ENCODE peak calls at places on chromosomes 4 and X, in ten cellular contexts. A is cardiac muscle cell; Y is pancreas; B is OCI-LY7; K is tibial nerve; G is K562; H is GM23248; R is hepatocyte; M is right atrium auricular region; Z is CD8-positive, alpha-beta T cell. I is an unnamed sample.

GRCh38 chr4:150250998-150251651 is 172.9 kb downstream of the DCLK2 start:
- DNase-seq in A (no peak), Y (no peak), B (no peak), K (no peak), G (peak; percentile 60), H (no peak), R (peak; percentile 60), M (no peak), Z (no peak), I (no peak)

GRCh38 chrX:117989512-117989911 is 127.1 kb downstream of the KLHL13 start:
- DNase-seq in A (no peak), Y (no peak), B (no peak), K (no peak), G (no peak), H (no peak), R (no peak), M (no peak), Z (no peak), I (no peak)

GRCh38 chr4:5037553-5038551 is 13.4 kb upstream of the STK32B start:
- DNase-seq in A (no peak), Y (no peak), B (no peak), K (peak; percentile 75), G (peak; percentile 64), H (peak; percentile 92), R (peak; percentile 42), M (no peak), Z (no peak), I (no peak)

GRCh38 chrX:151815461-151815860 is 80.9 kb downstream of the CNGA2 start:
- DNase-seq in A (no peak), Y (no peak), B (no peak), K (no peak), G (no peak), H (peak; percentile 61), R (no peak), M (peak; percentile 18), Z (no peak), I (no peak)

GRCh38 chr4:98474408-98474844 is 184.0 kb downstream of the TSPAN5 start:
- DNase-seq in A (no peak), Y (no peak), B (no peak), K (no peak), G (no peak), H (peak; percentile 82), R (no peak), M (no peak), Z (no peak), I (no peak)

GRCh38 chr4:6620891-6621555 is 19.5 kb upstream of the MRFAP1 start:
- DNase-seq in A (no peak), Y (no peak), B (no peak), K (no peak), G (peak; percentile 52), H (no peak), R (no peak), M (no peak), Z (no peak), I (no peak)

GRCh38 chr4:89708903-89709361 is 128.0 kb downstream of the SNCA start:
- DNase-seq in A (peak; percentile 40), Y (no peak), B (no peak), K (no peak), G (no peak), H (no peak), R (peak; percentile 10), M (no peak), Z (no peak), I (no peak)

GRCh38 chrX:47623540-47624027 is 3.9 kb upstream of the SYN1 start:
- DNase-seq in A (peak; percentile 82), Y (peak; percentile 48), B (no peak), K (no peak), G (peak; percentile 46), H (peak; percentile 76), R (peak; percentile 75), M (no peak), Z (peak; percentile 28), I (peak; percentile 66)

GRCh38 chrX:119635179-119635578 is 29.0 kb upstream of the NKRF start:
- DNase-seq in A (no peak), Y (no peak), B (no peak), K (no peak), G (no peak), H (no peak), R (no peak), M (no peak), Z (no peak), I (no peak)
- H3K36me3 ChIP-seq in A (peaks cover 4% of the 10 kb centered on the region), Y (no peaks in the 10 kb centered on the region), B (peaks cover 86% of the 10 kb centered on the region), K (no peaks in the 10 kb centered on the region), G (peaks cover 34% of the 10 kb centered on the region), H (no peaks in the 10 kb centered on the region), R (no peaks in the 10 kb centered on the region), M (no peaks in the 10 kb centered on the region), Z (peaks cover 37% of the 10 kb centered on the region), I (no peaks in the 10 kb centered on the region)

DNA sequence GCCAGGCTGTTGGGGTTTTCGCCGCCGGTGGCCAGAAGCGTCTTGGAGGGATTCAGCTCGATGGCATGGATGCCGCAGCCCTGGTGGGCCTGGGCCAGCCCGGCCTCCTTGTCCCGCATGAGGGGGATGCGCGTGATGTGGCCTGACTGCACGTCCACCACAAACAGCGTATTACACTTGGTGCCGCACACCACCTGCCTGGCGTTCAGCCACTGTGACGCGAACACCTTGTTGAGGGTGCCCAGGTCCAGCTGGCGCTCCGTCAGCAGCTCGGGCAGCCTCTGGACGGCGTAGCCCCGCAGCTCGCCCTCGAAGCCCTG is 728 bp downstream of the DCAF12L2 start:
- DNase-seq in A (no peak), Y (peak; percentile 25), B (no peak), K (no peak), G (no peak), H (no peak), R (no peak), M (no peak), Z (no peak), I (no peak)
- H3K4me3 ChIP-seq in A (peak overlapping the region; percentile 40), Y (no peak overlapping the region), B (no peak overlapping the region), K (no peak overlapping the region), G (no peak overlapping the region), H (no peak overlapping the region), R (no peak overlapping the region), M (no peak overlapping the region), Z (no peak overlapping the region), I (no peak overlapping the region)

DNA sequence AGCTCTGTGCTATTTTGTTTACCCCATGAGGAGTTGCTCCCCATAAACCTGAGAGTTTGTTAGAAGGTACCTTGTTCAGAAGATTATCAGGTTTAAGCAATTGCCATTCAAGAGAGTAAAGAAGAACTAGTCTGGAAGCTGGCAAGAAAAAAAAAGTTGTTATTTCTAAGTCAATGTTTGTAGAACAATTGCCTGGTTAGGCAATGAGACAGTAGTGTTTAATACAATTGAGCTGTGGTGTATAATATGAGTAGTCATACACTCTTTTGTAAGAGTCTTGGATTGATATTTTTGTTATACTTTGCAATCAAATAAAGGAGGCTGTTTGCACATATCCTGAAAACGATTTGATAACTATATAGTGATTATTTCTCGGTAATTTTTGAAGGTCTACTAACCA is 44.7 kb downstream of the GALNT7 start:
- DNase-seq in A (no peak), Y (no peak), B (no peak), K (no peak), G (no peak), H (no peak), R (no peak), M (no peak), Z (no peak), I (no peak)
- H3K4me1 ChIP-seq in A (peaks cover 18% of the 10 kb centered on the region), Y (peaks cover 25% of the 10 kb centered on the region), B (peaks cover 6% of the 10 kb centered on the region), K (no peaks in the 10 kb centered on the region), G (peaks cover 23% of the 10 kb centered on the region), H (peaks cover 19% of the 10 kb centered on the region), R (peaks cover 7% of the 10 kb centered on the region), M (peaks cover 14% of the 10 kb centered on the region), Z (no peaks in the 10 kb centered on the region), I (peaks cover 5% of the 10 kb centered on the region)

GRCh38 chr4:76751612-76752343 is 146.2 kb downstream of the SOWAHB start:
- DNase-seq in A (no peak), Y (no peak), B (no peak), K (no peak), G (no peak), H (no peak), R (no peak), M (no peak), Z (no peak), I (no peak)

GRCh38 chr4:76752911-76753494 is 144.9 kb downstream of the SOWAHB start:
- DNase-seq in A (no peak), Y (no peak), B (no peak), K (no peak), G (no peak), H (peak; percentile 99), R (peak; percentile 58), M (no peak), Z (no peak), I (no peak)

GRCh38 chr4:76755756-76756155 is 142.2 kb downstream of the SOWAHB start:
- DNase-seq in A (no peak), Y (no peak), B (no peak), K (no peak), G (no peak), H (no peak), R (no peak), M (no peak), Z (no peak), I (no peak)

GRCh38 chr4:76754439-76754838 is 143.5 kb downstream of the SOWAHB start:
- DNase-seq in A (no peak), Y (no peak), B (no peak), K (no peak), G (no peak), H (no peak), R (no peak), M (no peak), Z (no peak), I (no peak)

DNA sequence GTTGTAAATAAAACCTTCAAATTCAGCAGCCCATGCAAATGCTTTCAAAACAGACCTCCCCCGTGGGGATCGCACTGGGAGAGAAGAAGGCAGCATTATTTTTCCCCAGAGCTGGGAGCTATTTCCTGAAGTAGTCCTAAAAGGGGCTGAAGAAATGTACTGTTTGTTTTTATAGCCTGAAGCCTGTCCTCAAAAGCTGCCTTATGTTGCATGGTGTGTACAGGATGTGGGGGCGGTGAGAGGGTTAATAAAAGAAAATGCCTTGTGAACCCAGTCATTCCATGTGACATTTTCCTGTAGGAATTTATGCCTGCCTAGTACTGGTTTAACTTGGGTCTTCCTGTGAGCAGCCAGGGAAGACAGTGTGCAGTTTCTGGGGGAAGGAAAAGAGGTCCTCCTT is 144.1 kb downstream of the SOWAHB start:
- DNase-seq in A (no peak), Y (no peak), B (no peak), K (no peak), G (no peak), H (peak; percentile 91), R (peak; percentile 41), M (no peak), Z (no peak), I (no peak)
- H3K36me3 ChIP-seq in A (peaks cover 4% of the 10 kb centered on the region), Y (no peaks in the 10 kb centered on the region), B (no peaks in the 10 kb centered on the region), K (no peaks in the 10 kb centered on the region), G (no peaks in the 10 kb centered on the region), H (peaks cover 34% of the 10 kb centered on the region), R (no peaks in the 10 kb centered on the region), M (no peaks in the 10 kb centered on the region), Z (no peaks in the 10 kb centered on the region), I (peaks cover 14% of the 10 kb centered on the region)